ENCODE peak calls at places on chromosome 19, in six cellular contexts. O is H9, L is H1, Y is mesenchymal stem cell, S is neuronal stem cell, C is mesendoderm. H is an unnamed sample.

GRCh38 chr19:2607712-2608601 is 94.5 kb downstream of the GNG7 start:
- DNase-seq in L (no peak), C (no peak), Y (no peak), S (no peak), O (no peak), H (no peak)

GRCh38 chr19:9818175-9818733 is 625 bp downstream of the FBXL12 start:
- DNase-seq in L (no peak), S (no peak), Y (no peak), C (no peak), O (no peak), H (no peak)

GRCh38 chr19:41863209-41863931 is 3.3 kb downstream of the RPS19 start:
- DNase-seq in S (no peak), L (no peak), O (no peak), Y (no peak), C (no peak), H (no peak)

GRCh38 chr19:3868770-3869456 is at the start of gene ZFR2:
- DNase-seq in C (peak), S (no peak), Y (no peak), L (peak), O (peak), H (no peak)

GRCh38 chr19:11736696-11737095 is 2.0 kb downstream of the ZNF823 start:
- DNase-seq in O (no peak), L (no peak), C (peak), S (no peak), Y (peak), H (peak)

GRCh38 chr19:2798733-2799132 is 13.4 kb downstream of the THOP1 start:
- DNase-seq in O (no peak), S (no peak), C (peak), L (no peak), Y (no peak), H (peak)

GRCh38 chr19:49906879-49907564 is 10.3 kb upstream of the IL4I1 start:
- DNase-seq in L (no peak), S (no peak), C (no peak), Y (no peak), O (no peak), H (no peak)

GRCh38 chr19:376111-376470 is 31.5 kb upstream of the MIER2 start:
- DNase-seq in C (no peak), O (no peak), Y (no peak), L (no peak), S (no peak), H (no peak)

GRCh38 chr19:35908977-35909683 is 1.0 kb upstream of the TYROBP start:
- DNase-seq in L (no peak), Y (no peak), C (no peak), S (no peak), O (no peak), H (no peak)

GRCh38 chr19:30087381-30088138 is 145.5 kb downstream of the URI1 start:
- DNase-seq in O (no peak), L (no peak), C (no peak), Y (no peak), S (no peak), H (no peak)

GRCh38 chr19:10191347-10191746 is 3.4 kb downstream of the DNMT1 start:
- DNase-seq in Y (no peak), L (no peak), S (no peak), O (no peak), C (no peak), H (peak)

GRCh38 chr19:36215276-36216171 is 618 bp downstream of the ZNF146 start:
- DNase-seq in C (peak), O (no peak), L (no peak), Y (peak), S (peak), H (peak)

DNA sequence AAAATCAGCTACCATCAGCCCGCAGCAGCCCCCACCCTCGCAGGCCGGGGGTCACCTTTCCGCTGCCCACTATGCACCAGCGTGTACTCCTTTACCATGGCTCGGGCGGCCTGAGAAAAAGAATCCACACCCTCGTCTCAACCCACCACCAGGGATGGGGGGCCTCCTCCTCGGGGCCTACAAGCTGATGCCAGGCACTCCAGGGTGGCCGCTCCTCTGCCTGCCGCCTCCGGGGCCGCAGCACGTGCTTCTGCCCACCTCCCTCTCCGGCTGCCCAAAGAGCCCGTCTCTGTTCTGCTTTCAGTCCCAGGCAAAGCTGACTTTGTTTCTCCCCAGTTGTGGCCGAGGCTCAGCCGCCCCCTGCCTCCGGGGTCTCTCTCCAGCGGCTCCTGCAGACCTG is 11.1 kb upstream of the MEX3D start:
- DNase-seq in O (no peak), C (no peak), S (no peak), L (no peak), Y (no peak), H (no peak)
- H2BK15ac ChIP-seq in O (no peak), C (no peak), S (no peak), L (no peak), Y (no peak), H (no peak)

DNA sequence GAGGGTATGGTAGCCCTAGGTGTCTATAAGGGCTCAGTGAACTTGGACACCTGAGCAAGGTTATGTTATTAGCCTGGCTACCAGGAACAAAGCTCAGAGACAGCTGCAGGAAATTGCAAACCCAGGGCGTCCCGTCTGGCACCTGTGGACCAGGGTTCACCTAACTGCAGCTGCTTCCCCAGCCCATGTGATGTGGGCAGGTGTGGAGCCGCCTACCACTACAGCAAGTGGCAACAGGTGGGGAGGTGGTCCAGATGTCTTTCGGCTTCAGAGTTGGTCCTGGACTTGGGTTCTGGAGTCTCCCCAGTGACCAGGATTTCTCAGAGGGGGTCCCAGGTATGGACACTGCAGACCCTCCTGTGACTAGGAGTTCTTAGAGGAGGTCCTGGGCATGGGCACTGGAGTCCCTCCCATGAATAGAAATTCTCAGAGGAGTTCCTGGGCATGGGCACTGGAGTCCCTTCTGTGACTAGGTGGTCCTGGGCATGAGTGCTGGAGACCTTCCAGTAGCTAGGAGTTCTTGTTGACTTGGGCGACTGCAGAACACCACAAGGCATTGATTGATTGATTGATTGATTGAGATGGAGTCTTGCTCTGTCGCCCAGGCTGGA is 25.2 kb downstream of the ACTL9 start:
- DNase-seq in Y (no peak), S (no peak), L (no peak), C (no peak), O (no peak), H (no peak)
- H3K4ac ChIP-seq in Y (no peak), S (no peak), L (no peak), C (no peak), O (no peak), H (no peak)

GRCh38 chr19:16822648-16823047 is 6.5 kb upstream of the SIN3B start:
- DNase-seq in C (peak), L (no peak), O (no peak), Y (peak), S (no peak), H (no peak)
- H2BK15ac ChIP-seq in C (no peak), L (no peak), O (no peak), Y (no peak), S (no peak), H (no peak)

GRCh38 chr19:14517840-14518505 is at the start of gene DNAJB1:
- DNase-seq in L (peak), Y (peak), O (no peak), C (peak), S (no peak), H (peak)
- H3K4ac ChIP-seq in L (peak), Y (peak), O (no peak), C (peak), S (peak), H (peak)

DNA sequence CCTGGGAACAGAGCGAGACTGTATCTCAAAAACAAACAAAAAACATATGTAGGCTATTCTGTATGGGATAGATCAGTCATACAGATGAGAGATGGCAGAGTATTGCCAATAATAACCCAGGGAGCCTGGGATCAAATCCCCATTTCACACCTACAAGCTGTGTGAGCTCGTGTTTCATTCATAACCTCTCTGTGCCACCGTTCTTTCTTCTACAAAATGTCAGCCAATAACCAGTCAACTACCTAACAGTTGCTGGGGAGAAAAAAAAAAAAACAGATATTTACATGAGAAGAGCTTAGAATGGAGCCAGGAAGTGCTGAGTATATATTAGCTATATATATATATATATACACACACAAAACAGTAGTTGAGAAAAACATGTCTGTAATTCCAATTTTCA is 6.5 kb upstream of the IFNL2 start:
- DNase-seq in L (no peak), C (no peak), O (no peak), S (no peak), Y (no peak), H (no peak)
- H2BK15ac ChIP-seq in L (no peak), C (no peak), O (no peak), S (no peak), Y (no peak), H (no peak)

H was measured in IMR-90.